ENCODE peak calls at places on chromosome 17, in six cellular contexts. V, B, S, Z, H and D are unnamed samples.

GRCh38 chr17:3838206-3838605 is 7.8 kb downstream of the NCBP3 start:
- DNase-seq in V (no peak), B (no peak), S (no peak), Z (peak), H (peak), D (no peak)

GRCh38 chr17:2593846-2594656 is 597 bp downstream of the PAFAH1B1 start:
- DNase-seq in V (peak), B (peak), S (peak), Z (peak), H (peak), D (peak)

GRCh38 chr17:30388321-30389179 is 9.8 kb downstream of the CPD start:
- DNase-seq in V (no peak), B (no peak), S (no peak), Z (no peak), H (no peak), D (no peak)

GRCh38 chr17:78738245-78738644 is 43.8 kb downstream of the CYTH1 start:
- DNase-seq in V (no peak), B (no peak), S (no peak), Z (no peak), H (no peak), D (no peak)

GRCh38 chr17:45441536-45442310 is 9.1 kb upstream of the ARHGAP27 start:
- DNase-seq in V (no peak), B (no peak), S (no peak), Z (peak), H (no peak), D (no peak)

GRCh38 chr17:16217002-16217635 is at the start of gene PIGL:
- DNase-seq in V (peak), B (peak), S (peak), Z (peak), H (peak), D (peak)

GRCh38 chr17:43615330-43615729 is 46.4 kb downstream of the MEOX1 start:
- DNase-seq in V (no peak), B (no peak), S (no peak), Z (no peak), H (no peak), D (no peak)

GRCh38 chr17:1087381-1088241 is 90.7 kb downstream of the TIMM22 start:
- DNase-seq in V (no peak), B (no peak), S (no peak), Z (no peak), H (peak), D (no peak)

GRCh38 chr17:36525888-36526287 is 8.8 kb downstream of the MYO19 start:
- DNase-seq in V (no peak), B (no peak), S (no peak), Z (no peak), H (no peak), D (peak)

GRCh38 chr17:53979991-53980390 is 157.3 kb downstream of the KIF2B start:
- DNase-seq in V (no peak), B (no peak), S (no peak), Z (no peak), H (no peak), D (no peak)

GRCh38 chr17:82848022-82848592 is 8.3 kb upstream of the ZNF750 start:
- DNase-seq in V (peak), B (peak), S (no peak), Z (no peak), H (peak), D (no peak)

GRCh38 chr17:67385122-67385988 is 8.3 kb downstream of the PITPNC1 start:
- DNase-seq in V (no peak), B (no peak), S (no peak), Z (no peak), H (no peak), D (no peak)

GRCh38 chr17:77649717-77650211 is 308.7 kb upstream of the TNRC6C start:
- DNase-seq in V (no peak), B (no peak), S (no peak), Z (no peak), H (no peak), D (no peak)

GRCh38 chr17:73013816-73014663 is 78.4 kb downstream of the SLC39A11 start:
- DNase-seq in V (no peak), B (no peak), S (no peak), Z (no peak), H (no peak), D (no peak)

GRCh38 chr17:32774286-32775084 is 102.4 kb downstream of the MYO1D start:
- DNase-seq in V (no peak), B (no peak), S (no peak), Z (no peak), H (no peak), D (no peak)

GRCh38 chr17:78789663-78790181 is 7.6 kb upstream of the CYTH1 start:
- DNase-seq in V (peak), B (peak), S (no peak), Z (peak), H (peak), D (no peak)

GRCh38 chr17:50189396-50190277 is 11.8 kb downstream of the COL1A1 start:
- DNase-seq in V (no peak), B (no peak), S (no peak), Z (no peak), H (no peak), D (no peak)

GRCh38 chr17:61409301-61410099 is 9.9 kb downstream of the TBX2 start:
- DNase-seq in V (no peak), B (peak), S (peak), Z (peak), H (peak), D (peak)
- TF ChIP-seq CTCF in V (peak), B (peak), S (peak), Z (peak), H (no peak), D (peak)

GRCh38 chr17:8221663-8222379 is 11.4 kb upstream of the AURKB start:
- DNase-seq in V (peak), B (peak), S (peak), Z (peak), H (peak), D (peak)

GRCh38 chr17:8222630-8223355 is 12.4 kb upstream of the AURKB start:
- DNase-seq in V (peak), B (peak), S (peak), Z (peak), H (peak), D (peak)

GRCh38 chr17:8222380-8222629 is 11.9 kb upstream of the AURKB start:
- DNase-seq in V (no peak), B (no peak), S (no peak), Z (no peak), H (no peak), D (no peak)

GRCh38 chr17:8223356-8224063 is 13.1 kb upstream of the AURKB start:
- DNase-seq in V (no peak), B (peak), S (peak), Z (peak), H (peak), D (peak)

DNA sequence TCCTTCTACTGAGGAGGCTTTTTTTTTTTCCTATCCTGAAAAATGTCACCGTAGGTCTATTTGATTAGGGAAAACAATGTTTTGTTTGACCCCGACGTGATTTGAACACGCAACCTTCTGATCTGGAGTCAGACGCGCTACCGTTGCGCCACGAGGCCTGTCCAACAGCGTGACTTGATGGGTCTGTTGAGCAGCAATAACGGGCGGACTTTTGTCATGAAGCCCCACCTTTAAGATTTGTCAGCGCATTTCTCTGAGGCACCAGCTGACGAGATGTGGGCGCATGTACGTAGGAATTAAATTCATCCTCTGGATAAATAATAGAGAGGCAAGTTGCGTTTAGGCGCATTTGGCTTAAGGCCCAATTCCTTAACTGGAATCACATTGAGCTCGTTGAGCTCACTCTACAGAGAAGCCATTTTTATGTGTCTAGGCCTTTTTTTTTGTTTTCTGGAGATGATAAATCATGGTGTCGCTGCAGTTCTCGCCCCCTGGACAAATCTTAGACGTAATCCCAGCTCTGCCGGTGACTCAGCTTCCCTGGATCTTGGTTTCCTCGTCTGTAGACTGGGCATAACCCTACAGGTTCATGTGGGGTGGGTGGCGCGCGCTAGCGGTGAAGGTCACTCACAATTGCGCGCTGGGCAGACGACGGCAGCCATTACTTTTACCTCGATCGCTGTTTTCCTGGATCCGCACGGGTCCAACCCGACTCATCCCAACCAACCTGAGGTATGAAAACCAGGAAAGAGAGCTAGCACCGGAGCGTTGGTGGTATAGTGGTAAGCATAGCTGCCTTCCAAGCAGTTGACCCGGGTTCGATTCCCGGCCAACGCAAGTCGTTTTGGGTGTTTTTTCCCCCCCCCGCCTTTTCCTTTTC is 10.6 kb upstream of the AURKB start:
- DNase-seq in V (peak), B (peak), S (peak), Z (peak), H (peak), D (peak)
- TF ChIP-seq CTCF in V (no peak), B (no peak), S (no peak), Z (no peak), H (no peak), D (no peak)

GRCh38 chr17:27800522-27800921 is at the start of gene NOS2:
- DNase-seq in V (no peak), B (no peak), S (no peak), Z (no peak), H (no peak), D (no peak)

GRCh38 chr17:27793906-27794380 is 6.4 kb downstream of the NOS2 start:
- DNase-seq in V (no peak), B (no peak), S (no peak), Z (no peak), H (no peak), D (no peak)

GRCh38 chr17:27793168-27793905 is 7.0 kb downstream of the NOS2 start:
- DNase-seq in V (no peak), B (no peak), S (no peak), Z (no peak), H (no peak), D (peak)

GRCh38 chr17:27798376-27798775 is 2.0 kb downstream of the NOS2 start:
- DNase-seq in V (no peak), B (no peak), S (no peak), Z (no peak), H (no peak), D (no peak)

DNA sequence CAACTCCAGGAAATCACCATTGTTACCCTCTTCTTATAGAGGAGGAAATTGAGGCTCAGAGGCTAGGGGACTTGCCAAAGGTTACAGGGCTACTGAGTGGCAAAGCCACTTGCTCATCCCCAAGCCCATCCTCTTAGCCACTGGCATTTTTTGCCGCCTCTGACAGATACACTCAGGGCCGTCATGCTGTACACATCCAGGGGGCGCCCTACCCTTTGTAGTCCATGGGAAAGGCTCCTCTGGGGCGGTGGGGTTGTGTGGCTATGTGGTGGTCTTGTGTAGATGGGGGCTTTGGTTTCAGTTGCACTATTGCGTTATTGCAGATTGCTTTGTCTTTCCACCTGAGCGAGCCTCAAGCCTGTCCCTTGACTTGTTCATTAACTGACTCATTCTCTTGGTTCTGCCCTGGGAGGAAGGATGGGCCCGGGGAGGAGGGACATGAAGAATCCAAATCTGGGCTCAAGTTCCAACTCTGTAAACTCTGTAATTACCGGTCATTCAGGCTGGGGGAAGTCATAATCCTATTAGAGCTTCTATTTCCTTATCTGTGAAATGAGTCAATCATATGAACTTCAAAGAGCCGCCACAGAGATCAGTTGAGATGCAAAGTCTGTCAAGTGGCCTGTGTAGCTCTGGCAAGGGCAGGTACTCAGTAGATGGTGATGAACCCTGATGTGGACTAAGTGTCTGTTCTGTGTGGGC is 2.8 kb downstream of the NOS2 start:
- DNase-seq in V (no peak), B (no peak), S (no peak), Z (no peak), H (no peak), D (no peak)
- TF ChIP-seq CTCF in V (no peak), B (no peak), S (no peak), Z (no peak), H (no peak), D (no peak)

GRCh38 chr17:29292071-29292991 is 1.6 kb downstream of the NUFIP2 start:
- DNase-seq in V (no peak), B (peak), S (peak), Z (peak), H (peak), D (peak)

GRCh38 chr17:29294580-29294900 is 592 bp upstream of the NUFIP2 start:
- DNase-seq in V (no peak), B (no peak), S (no peak), Z (no peak), H (no peak), D (no peak)

GRCh38 chr17:29292992-29293889 is 707 bp downstream of the NUFIP2 start:
- DNase-seq in V (no peak), B (peak), S (peak), Z (peak), H (peak), D (peak)

GRCh38 chr17:29295420-29295819 is 1.5 kb upstream of the NUFIP2 start:
- DNase-seq in V (no peak), B (no peak), S (no peak), Z (no peak), H (no peak), D (no peak)

GRCh38 chr17:29293890-29294579 is at the start of gene NUFIP2:
- DNase-seq in V (peak), B (peak), S (peak), Z (peak), H (peak), D (peak)
- TF ChIP-seq CTCF in V (peak), B (no peak), S (no peak), Z (no peak), H (no peak), D (no peak)

GRCh38 chr17:48663134-48663924 is 37.2 kb upstream of the HOXB9 start:
- DNase-seq in V (no peak), B (no peak), S (no peak), Z (no peak), H (no peak), D (no peak)
- TF ChIP-seq CTCF in V (no peak), B (no peak), S (no peak), Z (no peak), H (no peak), D (no peak)